ENCODE peak calls at places on chromosomes 1 and 21, in nine cellular contexts. One of them, this sample, is unnamed.

GRCh38 chr1:111777301-111777700 is 21.6 kb downstream of the DDX20 start:
- DNase-seq in MCF 10A: no peak
- DNase-seq in uterus: no peak
- DNase-seq in foreskin fibroblast: no peak
- DNase-seq in fibroblast of the aortic adventitia: no peak
- DNase-seq in type B pancreatic cell: no peak
- DNase-seq in pancreas: no peak
- DNase-seq in mammary epithelial cell: no peak
- DNase-seq in Panc1: no peak
- DNase-seq in this sample: no peak

GRCh38 chr1:25023826-25024225 is 93.8 kb upstream of the RUNX3 start:
- DNase-seq in foreskin fibroblast: no peak
- DNase-seq in uterus: no peak
- DNase-seq in pancreas: no peak
- DNase-seq in MCF 10A: no peak
- DNase-seq in Panc1: no peak
- DNase-seq in type B pancreatic cell: no peak
- DNase-seq in mammary epithelial cell: no peak
- DNase-seq in fibroblast of the aortic adventitia: no peak
- DNase-seq in this sample: no peak

GRCh38 chr1:194705123-194705522 is 1518.7 kb upstream of the B3GALT2 start:
- DNase-seq in type B pancreatic cell: no peak
- DNase-seq in Panc1: no peak
- DNase-seq in foreskin fibroblast: no peak
- DNase-seq in fibroblast of the aortic adventitia: no peak
- DNase-seq in MCF 10A: peak; percentile 38
- DNase-seq in uterus: no peak
- DNase-seq in pancreas: no peak
- DNase-seq in mammary epithelial cell: no peak
- DNase-seq in this sample: no peak

GRCh38 chr1:50228871-50229384 is 120.2 kb downstream of the ELAVL4 start:
- DNase-seq in type B pancreatic cell: no peak
- DNase-seq in pancreas: no peak
- DNase-seq in uterus: no peak
- DNase-seq in mammary epithelial cell: no peak
- DNase-seq in foreskin fibroblast: no peak
- DNase-seq in Panc1: no peak
- DNase-seq in MCF 10A: no peak
- DNase-seq in fibroblast of the aortic adventitia: no peak
- DNase-seq in this sample: no peak

GRCh38 chr1:41418868-41419583 is 57.8 kb downstream of the FOXO6 start:
- DNase-seq in pancreas: peak; percentile 75
- DNase-seq in Panc1: peak; percentile 53
- DNase-seq in uterus: peak; percentile 60
- DNase-seq in type B pancreatic cell: no peak
- DNase-seq in fibroblast of the aortic adventitia: peak; percentile 85
- DNase-seq in mammary epithelial cell: peak; percentile 93
- DNase-seq in MCF 10A: peak; percentile 92
- DNase-seq in foreskin fibroblast: peak; percentile 94
- DNase-seq in this sample: peak; percentile 79

GRCh38 chr1:31574749-31575372 is 1.5 kb upstream of the TINAGL1 start:
- DNase-seq in Panc1: no peak
- DNase-seq in fibroblast of the aortic adventitia: no peak
- DNase-seq in uterus: no peak
- DNase-seq in type B pancreatic cell: peak; percentile 34
- DNase-seq in foreskin fibroblast: no peak
- DNase-seq in pancreas: no peak
- DNase-seq in MCF 10A: peak; percentile 78
- DNase-seq in mammary epithelial cell: peak; percentile 94
- DNase-seq in this sample: no peak

GRCh38 chr1:54310439-54311328 is 95.5 kb downstream of the SSBP3 start:
- DNase-seq in pancreas: peak; percentile 73
- DNase-seq in uterus: no peak
- DNase-seq in type B pancreatic cell: no peak
- DNase-seq in fibroblast of the aortic adventitia: peak; percentile 24
- DNase-seq in mammary epithelial cell: peak; percentile 62
- DNase-seq in foreskin fibroblast: peak; percentile 61
- DNase-seq in MCF 10A: peak; percentile 41
- DNase-seq in Panc1: no peak
- DNase-seq in this sample: peak; percentile 49

GRCh38 chr1:167924102-167924501 is 10.2 kb upstream of the ADCY10 start:
- DNase-seq in type B pancreatic cell: no peak
- DNase-seq in Panc1: no peak
- DNase-seq in MCF 10A: no peak
- DNase-seq in mammary epithelial cell: no peak
- DNase-seq in pancreas: no peak
- DNase-seq in uterus: no peak
- DNase-seq in foreskin fibroblast: no peak
- DNase-seq in fibroblast of the aortic adventitia: no peak
- DNase-seq in this sample: no peak

GRCh38 chr1:208068908-208069307 is 158.0 kb upstream of the CD34 start:
- DNase-seq in foreskin fibroblast: no peak
- DNase-seq in Panc1: no peak
- DNase-seq in pancreas: no peak
- DNase-seq in fibroblast of the aortic adventitia: no peak
- DNase-seq in MCF 10A: no peak
- DNase-seq in type B pancreatic cell: no peak
- DNase-seq in uterus: no peak
- DNase-seq in mammary epithelial cell: no peak
- DNase-seq in this sample: no peak

GRCh38 chr1:163652441-163652840 is 330.7 kb downstream of the NUF2 start:
- DNase-seq in Panc1: no peak
- DNase-seq in foreskin fibroblast: no peak
- DNase-seq in MCF 10A: no peak
- DNase-seq in fibroblast of the aortic adventitia: no peak
- DNase-seq in pancreas: no peak
- DNase-seq in mammary epithelial cell: no peak
- DNase-seq in uterus: no peak
- DNase-seq in type B pancreatic cell: no peak
- DNase-seq in this sample: no peak

GRCh38 chr1:248851390-248851789 is 7.5 kb downstream of the ZNF692 start:
- DNase-seq in foreskin fibroblast: no peak
- DNase-seq in mammary epithelial cell: no peak
- DNase-seq in pancreas: no peak
- DNase-seq in MCF 10A: no peak
- DNase-seq in fibroblast of the aortic adventitia: no peak
- DNase-seq in Panc1: no peak
- DNase-seq in uterus: no peak
- DNase-seq in type B pancreatic cell: peak; percentile 32
- DNase-seq in this sample: no peak

GRCh38 chr1:101111461-101111860 is 85.9 kb upstream of the DPH5 start:
- DNase-seq in pancreas: no peak
- DNase-seq in uterus: no peak
- DNase-seq in foreskin fibroblast: no peak
- DNase-seq in fibroblast of the aortic adventitia: no peak
- DNase-seq in type B pancreatic cell: no peak
- DNase-seq in mammary epithelial cell: no peak
- DNase-seq in MCF 10A: no peak
- DNase-seq in Panc1: no peak
- DNase-seq in this sample: no peak

GRCh38 chr1:94951056-94951455 is 24.1 kb upstream of the CNN3 start:
- DNase-seq in MCF 10A: no peak
- DNase-seq in type B pancreatic cell: no peak
- DNase-seq in pancreas: no peak
- DNase-seq in Panc1: no peak
- DNase-seq in mammary epithelial cell: no peak
- DNase-seq in foreskin fibroblast: peak; percentile 71
- DNase-seq in fibroblast of the aortic adventitia: peak; percentile 33
- DNase-seq in uterus: no peak
- DNase-seq in this sample: no peak

GRCh38 chr1:66412689-66413088 is 121.3 kb upstream of the SGIP1 start:
- DNase-seq in fibroblast of the aortic adventitia: peak; percentile 28
- DNase-seq in MCF 10A: no peak
- DNase-seq in type B pancreatic cell: no peak
- DNase-seq in mammary epithelial cell: no peak
- DNase-seq in pancreas: no peak
- DNase-seq in uterus: no peak
- DNase-seq in Panc1: no peak
- DNase-seq in foreskin fibroblast: peak; percentile 78
- DNase-seq in this sample: no peak

GRCh38 chr1:12424150-12424549 is 193.9 kb downstream of the DHRS3 start:
- DNase-seq in fibroblast of the aortic adventitia: peak; percentile 91
- DNase-seq in mammary epithelial cell: no peak
- DNase-seq in MCF 10A: peak; percentile 23
- DNase-seq in pancreas: no peak
- DNase-seq in Panc1: no peak
- DNase-seq in type B pancreatic cell: no peak
- DNase-seq in foreskin fibroblast: peak; percentile 75
- DNase-seq in uterus: no peak
- DNase-seq in this sample: no peak

GRCh38 chr21:39041815-39042214 is 141.4 kb downstream of the PSMG1 start:
- DNase-seq in fibroblast of the aortic adventitia: no peak
- DNase-seq in Panc1: no peak
- DNase-seq in uterus: no peak
- DNase-seq in MCF 10A: no peak
- DNase-seq in foreskin fibroblast: no peak
- DNase-seq in pancreas: no peak
- DNase-seq in mammary epithelial cell: no peak
- DNase-seq in type B pancreatic cell: no peak
- DNase-seq in this sample: no peak

GRCh38 chr1:222161676-222162075 is 386.2 kb downstream of the HHIPL2 start:
- DNase-seq in type B pancreatic cell: no peak
- DNase-seq in foreskin fibroblast: no peak
- DNase-seq in pancreas: no peak
- DNase-seq in mammary epithelial cell: no peak
- DNase-seq in MCF 10A: no peak
- DNase-seq in fibroblast of the aortic adventitia: no peak
- DNase-seq in Panc1: no peak
- DNase-seq in uterus: no peak
- DNase-seq in this sample: no peak

GRCh38 chr1:231699769-231700168 is 73.2 kb downstream of the DISC1 start:
- DNase-seq in MCF 10A: no peak
- DNase-seq in mammary epithelial cell: no peak
- DNase-seq in type B pancreatic cell: no peak
- DNase-seq in fibroblast of the aortic adventitia: peak; percentile 20
- DNase-seq in Panc1: no peak
- DNase-seq in pancreas: no peak
- DNase-seq in foreskin fibroblast: no peak
- DNase-seq in uterus: no peak
- DNase-seq in this sample: no peak

GRCh38 chr1:8718878-8719361 is 98.5 kb downstream of the RERE start:
- DNase-seq in Panc1: no peak
- DNase-seq in uterus: no peak
- DNase-seq in foreskin fibroblast: no peak
- DNase-seq in fibroblast of the aortic adventitia: peak; percentile 22
- DNase-seq in mammary epithelial cell: no peak
- DNase-seq in MCF 10A: no peak
- DNase-seq in pancreas: no peak
- DNase-seq in type B pancreatic cell: no peak
- DNase-seq in this sample: no peak

GRCh38 chr21:33898546-33898945 is 17.1 kb downstream of the ATP5PO start:
- DNase-seq in mammary epithelial cell: no peak
- DNase-seq in type B pancreatic cell: no peak
- DNase-seq in Panc1: no peak
- DNase-seq in MCF 10A: no peak
- DNase-seq in pancreas: no peak
- DNase-seq in uterus: no peak
- DNase-seq in fibroblast of the aortic adventitia: no peak
- DNase-seq in foreskin fibroblast: no peak
- DNase-seq in this sample: no peak

GRCh38 chr1:184739070-184739469 is 15.6 kb downstream of the EDEM3 start:
- DNase-seq in pancreas: no peak
- DNase-seq in Panc1: no peak
- DNase-seq in fibroblast of the aortic adventitia: no peak
- DNase-seq in mammary epithelial cell: no peak
- DNase-seq in foreskin fibroblast: no peak
- DNase-seq in uterus: no peak
- DNase-seq in MCF 10A: no peak
- DNase-seq in type B pancreatic cell: no peak
- DNase-seq in this sample: no peak
- TF ChIP-seq CTCF in pancreas: no peak
- TF ChIP-seq CTCF in Panc1: no peak
- TF ChIP-seq CTCF in fibroblast of the aortic adventitia: no peak
- TF ChIP-seq CTCF in mammary epithelial cell: no peak
- TF ChIP-seq CTCF in foreskin fibroblast: no peak
- TF ChIP-seq CTCF in uterus: no peak
- TF ChIP-seq CTCF in MCF 10A: no peak
- TF ChIP-seq CTCF in type B pancreatic cell: no peak
- TF ChIP-seq CTCF in this sample: no peak

GRCh38 chr1:207052736-207053545 is at the start of gene PFKFB2:
- DNase-seq in uterus: peak; percentile 93
- DNase-seq in mammary epithelial cell: peak; percentile 99
- DNase-seq in fibroblast of the aortic adventitia: peak; percentile 96
- DNase-seq in foreskin fibroblast: peak; percentile 91
- DNase-seq in Panc1: peak; percentile 93
- DNase-seq in type B pancreatic cell: peak; percentile 97
- DNase-seq in MCF 10A: peak; percentile 100
- DNase-seq in pancreas: peak; percentile 98
- DNase-seq in this sample: peak; percentile 99
- TF ChIP-seq CTCF in uterus: peak; percentile 31
- TF ChIP-seq CTCF in mammary epithelial cell: no peak
- TF ChIP-seq CTCF in fibroblast of the aortic adventitia: peak; percentile 24
- TF ChIP-seq CTCF in foreskin fibroblast: peak; percentile 9
- TF ChIP-seq CTCF in Panc1: no peak
- TF ChIP-seq CTCF in type B pancreatic cell: peak; percentile 58
- TF ChIP-seq CTCF in MCF 10A: peak; percentile 24
- TF ChIP-seq CTCF in pancreas: no peak
- TF ChIP-seq CTCF in this sample: no peak

DNA sequence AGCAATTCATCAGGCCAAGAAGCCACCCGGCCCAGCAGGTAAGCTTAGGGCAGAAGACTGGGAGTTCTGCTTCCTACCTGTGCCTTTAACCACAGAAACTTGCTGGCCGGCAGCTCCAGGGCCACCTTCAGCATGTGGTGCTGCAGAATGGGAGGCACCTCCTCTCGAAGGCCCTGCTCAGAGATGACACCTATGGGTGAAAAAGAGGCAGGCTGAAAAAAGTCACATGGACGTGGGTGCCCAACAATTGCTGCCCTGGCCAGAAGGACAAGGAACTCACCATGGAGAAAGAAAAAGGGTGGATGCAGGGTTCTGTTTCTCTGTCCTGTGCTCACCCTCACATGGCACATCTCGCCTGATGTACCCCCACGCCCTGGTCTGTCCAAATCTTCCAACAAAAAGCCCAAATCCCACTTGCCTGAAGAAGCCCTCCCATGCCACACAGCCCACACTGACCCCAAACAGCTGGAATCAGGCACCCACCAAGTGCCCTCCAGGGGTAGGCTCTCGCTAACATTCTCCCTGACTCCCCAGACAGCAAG is 33.0 kb downstream of the URB1 start:
- DNase-seq in uterus: no peak
- DNase-seq in fibroblast of the aortic adventitia: no peak
- DNase-seq in type B pancreatic cell: no peak
- DNase-seq in MCF 10A: peak; percentile 42
- DNase-seq in mammary epithelial cell: peak; percentile 36
- DNase-seq in pancreas: no peak
- DNase-seq in Panc1: no peak
- DNase-seq in foreskin fibroblast: no peak
- DNase-seq in this sample: no peak
- TF ChIP-seq CTCF in uterus: peak; percentile 9
- TF ChIP-seq CTCF in fibroblast of the aortic adventitia: peak; percentile 23
- TF ChIP-seq CTCF in type B pancreatic cell: no peak
- TF ChIP-seq CTCF in MCF 10A: peak; percentile 34
- TF ChIP-seq CTCF in mammary epithelial cell: peak; percentile 28
- TF ChIP-seq CTCF in pancreas: no peak
- TF ChIP-seq CTCF in Panc1: no peak
- TF ChIP-seq CTCF in foreskin fibroblast: peak; percentile 33
- TF ChIP-seq CTCF in this sample: no peak

DNA sequence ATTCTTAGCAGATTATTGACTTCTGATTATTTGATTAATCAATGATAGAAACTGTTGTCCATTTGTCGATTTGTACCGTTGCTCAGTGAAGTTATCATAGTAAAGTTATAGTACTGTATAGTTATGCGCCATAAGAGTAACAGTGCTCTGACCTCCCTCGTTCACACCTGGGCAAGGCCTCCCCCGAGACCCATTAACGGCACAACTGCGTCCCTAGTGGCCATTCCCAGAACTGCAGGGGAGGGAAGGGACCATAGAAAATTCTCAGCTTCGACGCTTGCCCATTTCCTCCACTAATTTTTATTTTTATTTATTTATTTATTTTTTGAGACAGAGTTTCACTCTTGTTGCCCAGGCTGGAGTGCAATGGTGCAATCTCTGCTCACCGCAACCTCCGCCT is 334.4 kb downstream of the DSCAM start:
- DNase-seq in type B pancreatic cell: no peak
- DNase-seq in MCF 10A: peak; percentile 18
- DNase-seq in fibroblast of the aortic adventitia: no peak
- DNase-seq in foreskin fibroblast: no peak
- DNase-seq in uterus: no peak
- DNase-seq in Panc1: no peak
- DNase-seq in pancreas: no peak
- DNase-seq in mammary epithelial cell: no peak
- DNase-seq in this sample: no peak
- TF ChIP-seq CTCF in type B pancreatic cell: peak; percentile 77
- TF ChIP-seq CTCF in MCF 10A: peak; percentile 49
- TF ChIP-seq CTCF in fibroblast of the aortic adventitia: peak; percentile 42
- TF ChIP-seq CTCF in foreskin fibroblast: peak; percentile 11
- TF ChIP-seq CTCF in uterus: no peak
- TF ChIP-seq CTCF in Panc1: peak; percentile 72
- TF ChIP-seq CTCF in pancreas: no peak
- TF ChIP-seq CTCF in mammary epithelial cell: peak; percentile 57
- TF ChIP-seq CTCF in this sample: no peak

This sample was measured in transverse colon.